ENCODE peak calls at places on chromosomes 11 and 22, in four cellular contexts. C is colonic mucosa, D is A673, V is body of pancreas. P is an unnamed sample.

GRCh38 chr11:120122921-120123683 is 14.8 kb downstream of the TRIM29 start:
- DNase-seq in V (no peak), C (no peak), D (no peak), P (no peak)

GRCh38 chr11:74532496-74533246 is 39.1 kb upstream of the LIPT2 start:
- DNase-seq in D (no peak), V (peak; percentile 30), C (peak; percentile 76), P (no peak)

GRCh38 chr11:29435421-29435820 is 581.4 kb downstream of the KCNA4 start:
- DNase-seq in C (no peak), D (no peak), V (no peak), P (no peak)

GRCh38 chr22:41917375-41917905 is 2.6 kb upstream of the SHISA8 start:
- DNase-seq in D (no peak), V (no peak), C (no peak), P (no peak)

GRCh38 chr11:62556872-62557631 is 10.4 kb upstream of the AHNAK start:
- DNase-seq in V (no peak), D (no peak), C (no peak), P (no peak)

GRCh38 chr11:109808569-109808968 is 284.6 kb upstream of the ZC3H12C start:
- DNase-seq in D (peak; percentile 26), C (no peak), V (no peak), P (no peak)

GRCh38 chr11:71305451-71306125 is 53.2 kb upstream of the SHANK2 start:
- DNase-seq in V (no peak), C (peak; percentile 13), D (no peak), P (no peak)

GRCh38 chr11:75780888-75781287 is 12.3 kb downstream of the DGAT2 start:
- DNase-seq in D (no peak), C (no peak), V (no peak), P (no peak)

GRCh38 chr11:27317751-27318150 is 45.3 kb downstream of the CCDC34 start:
- DNase-seq in V (no peak), D (peak; percentile 81), C (no peak), P (no peak)

GRCh38 chr11:19216709-19217374 is 15.1 kb upstream of the CSRP3 start:
- DNase-seq in D (no peak), C (no peak), V (no peak), P (no peak)

GRCh38 chr11:95652002-95652472 is 137.5 kb downstream of the FAM76B start:
- DNase-seq in C (no peak), D (no peak), V (no peak), P (no peak)

GRCh38 chr11:18365736-18366135 is 28.6 kb upstream of the LDHA start:
- DNase-seq in C (no peak), V (no peak), D (peak; percentile 31), P (no peak)

GRCh38 chr11:117462183-117462574 is 134.5 kb downstream of the CEP164 start:
- DNase-seq in C (no peak), V (no peak), D (no peak), P (no peak)

GRCh38 chr11:122743949-122744876 is 88.7 kb downstream of the UBASH3B start:
- DNase-seq in V (no peak), D (no peak), C (peak; percentile 44), P (peak; percentile 64)

GRCh38 chr11:119671048-119671447 is 58.0 kb downstream of the NECTIN1 start:
- DNase-seq in D (no peak), C (peak; percentile 45), V (peak; percentile 69), P (no peak)

GRCh38 chr11:134558258-134558835 is 146.3 kb upstream of the B3GAT1 start:
- DNase-seq in D (no peak), V (no peak), C (no peak), P (no peak)

GRCh38 chr11:74024630-74025029 is 15.7 kb upstream of the UCP3 start:
- DNase-seq in C (peak; percentile 31), D (no peak), V (no peak), P (no peak)

GRCh38 chr11:75659836-75660235 is 9.0 kb downstream of the MAP6 start:
- DNase-seq in D (no peak), C (no peak), V (no peak), P (no peak)

GRCh38 chr11:8092587-8093424 is 11.8 kb downstream of the TUB start:
- DNase-seq in V (peak; percentile 76), D (peak; percentile 78), C (peak; percentile 80), P (no peak)

GRCh38 chr22:22069450-22070370 is 87.1 kb upstream of the TOP3B start:
- DNase-seq in V (no peak), C (no peak), D (no peak), P (no peak)

GRCh38 chr11:72069787-72070251 is 10.5 kb downstream of the NUMA1 start:
- DNase-seq in C (peak; percentile 87), V (peak; percentile 88), D (no peak), P (peak; percentile 25)

GRCh38 chr11:82927264-82927880 is 25.8 kb downstream of the DDIAS start:
- DNase-seq in C (peak; percentile 42), V (peak; percentile 25), D (peak; percentile 74), P (no peak)

GRCh38 chr11:60951611-60951908 is 416 bp downstream of the SLC15A3 start:
- DNase-seq in V (no peak), C (no peak), D (no peak), P (no peak)

GRCh38 chr22:46077669-46078099 is 72.6 kb upstream of the PPARA start:
- DNase-seq in V (peak; percentile 20), D (peak; percentile 52), C (no peak), P (no peak)

GRCh38 chr11:119065369-119065768 is 2.2 kb upstream of the VPS11 start:
- DNase-seq in C (no peak), V (no peak), D (peak; percentile 70), P (no peak)

GRCh38 chr11:134275534-134276395 is at the start of gene GLB1L3:
- DNase-seq in V (peak; percentile 27), D (peak; percentile 65), C (no peak), P (peak; percentile 68)

GRCh38 chr11:8099291-8099899 is 18.4 kb downstream of the TUB start:
- DNase-seq in D (peak; percentile 71), V (peak; percentile 75), C (peak; percentile 84), P (no peak)

GRCh38 chr11:61149624-61150615 is 11.3 kb downstream of the VPS37C start:
- DNase-seq in V (peak; percentile 57), D (no peak), C (no peak), P (no peak)

GRCh38 chr11:84721561-84721961 is 905.6 kb downstream of the DLG2 start:
- DNase-seq in C (peak; percentile 17), D (no peak), V (peak; percentile 13), P (no peak)

GRCh38 chr11:13338437-13339069 is 61.0 kb downstream of the BMAL1 start:
- DNase-seq in C (no peak), D (peak; percentile 36), V (no peak), P (no peak)

GRCh38 chr11:127451852-127452251 is 451.3 kb upstream of the KIRREL3 start:
- DNase-seq in V (no peak), C (no peak), D (no peak), P (no peak)

GRCh38 chr22:27835446-27835845 is 33.9 kb upstream of the MN1 start:
- DNase-seq in C (no peak), V (no peak), D (no peak), P (no peak)

GRCh38 chr22:31177420-31178162 is 17.6 kb downstream of the RNF185 start:
- DNase-seq in V (no peak), C (no peak), D (no peak), P (no peak)

GRCh38 chr11:105000797-105001196 is 22.2 kb downstream of the CASP5 start:
- DNase-seq in V (no peak), C (no peak), D (peak; percentile 40), P (no peak)

GRCh38 chr22:26066534-26066933 is 102.7 kb upstream of the SEZ6L start:
- DNase-seq in D (peak; percentile 59), V (no peak), C (no peak), P (no peak)

GRCh38 chr22:39570226-39570625 is 327 bp upstream of the CACNA1I start:
- DNase-seq in C (no peak), V (no peak), D (peak; percentile 51), P (no peak)

GRCh38 chr22:39570665-39571064 is at the start of gene CACNA1I:
- DNase-seq in V (no peak), D (no peak), C (no peak), P (no peak)

GRCh38 chr22:39568278-39568981 is 2.1 kb upstream of the CACNA1I start:
- DNase-seq in D (no peak), V (no peak), C (no peak), P (no peak)

GRCh38 chr22:39569066-39569465 is 1.5 kb upstream of the CACNA1I start:
- DNase-seq in C (no peak), D (no peak), V (no peak), P (no peak)

DNA sequence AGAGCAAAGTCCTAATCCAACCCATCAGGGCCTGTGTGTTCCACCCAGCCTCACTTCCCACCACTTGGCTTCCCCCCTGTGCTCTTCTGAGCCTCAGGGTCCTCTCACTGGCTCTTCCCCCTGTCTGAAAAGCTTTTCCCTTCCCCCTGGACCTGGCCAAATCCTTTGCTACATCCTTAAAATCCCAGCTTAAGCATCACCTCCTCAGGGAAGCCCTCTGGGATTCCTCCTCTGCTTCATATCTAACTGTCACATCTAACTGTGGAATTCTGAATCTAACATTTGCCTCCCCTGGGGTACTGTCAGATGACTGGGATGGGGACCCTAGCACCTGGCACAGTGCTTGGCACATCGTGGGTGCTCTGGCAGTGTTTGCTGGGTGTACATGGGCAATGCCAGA is 985 bp downstream of the CACNA1I start:
- DNase-seq in V (no peak), D (no peak), C (no peak), P (no peak)
- H3K4me3 ChIP-seq in V (no peak overlapping the region), D (no peak overlapping the region), C (no peak overlapping the region), P (no peak overlapping the region)

GRCh38 chr11:10374386-10374785 is 69.5 kb downstream of the ADM start:
- DNase-seq in C (no peak), D (no peak), V (no peak), P (no peak)
- H3K4me3 ChIP-seq in C (no peak overlapping the region), D (no peak overlapping the region), V (no peak overlapping the region), P (no peak overlapping the region)

DNA sequence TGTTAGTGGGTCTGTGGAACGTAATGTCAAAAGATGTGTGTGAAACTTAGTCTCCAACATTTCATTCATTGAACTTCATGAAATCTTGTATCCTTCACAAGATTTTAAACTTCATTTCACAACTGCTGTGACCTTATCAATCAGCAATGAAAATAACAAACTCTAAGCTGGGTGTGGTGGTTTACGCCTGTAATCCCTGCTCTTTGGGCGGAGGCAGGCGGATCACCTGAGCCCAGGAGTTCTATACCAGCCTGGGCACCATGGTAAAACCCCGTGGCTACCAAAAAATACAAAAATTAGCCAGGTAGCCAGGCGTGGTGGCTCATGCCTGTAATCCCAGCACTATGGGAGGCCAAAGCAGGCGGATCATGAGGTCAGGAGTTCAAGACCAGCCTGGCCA is 5.1 kb downstream of the CHKA start:
- DNase-seq in D (no peak), V (no peak), C (peak; percentile 57), P (no peak)
- H3K4me3 ChIP-seq in D (no peak overlapping the region), V (no peak overlapping the region), C (no peak overlapping the region), P (no peak overlapping the region)

DNA sequence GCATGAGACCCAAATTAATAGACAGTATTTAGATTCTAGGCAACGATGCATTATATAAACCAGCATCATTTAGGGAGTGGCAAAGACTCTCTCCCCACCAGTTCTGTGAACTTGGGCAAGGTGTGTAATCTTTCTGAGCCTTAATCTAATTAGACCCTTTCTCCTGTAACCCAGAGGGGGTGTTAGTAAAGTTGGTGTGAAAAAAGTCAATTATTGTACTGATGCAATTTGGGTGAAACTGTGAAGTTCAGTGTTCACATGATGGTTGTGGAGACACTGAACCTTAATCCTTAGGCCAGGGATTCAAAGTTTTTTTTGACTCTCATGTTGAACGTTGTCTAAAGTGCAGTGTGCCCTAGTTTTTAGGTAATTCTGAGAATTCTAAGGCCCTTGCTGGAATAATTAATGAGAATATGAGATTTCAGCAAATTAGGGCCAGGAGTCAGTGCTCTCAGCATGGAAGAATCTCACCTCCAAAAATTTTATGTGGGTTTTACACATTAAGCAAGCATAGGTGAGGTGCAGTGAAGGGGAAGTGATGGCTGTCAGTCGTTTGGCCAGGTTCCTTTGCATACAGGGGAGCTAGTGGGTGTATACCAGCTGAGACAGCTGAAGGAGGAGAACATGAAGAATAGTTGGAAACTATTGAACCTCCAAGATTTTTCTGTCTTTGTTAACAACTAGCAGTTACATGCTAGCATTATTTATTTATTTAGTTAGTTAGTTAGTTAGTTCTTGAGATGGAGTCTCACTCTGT is 94.2 kb downstream of the PTPRJ start:
- DNase-seq in V (no peak), D (no peak), C (no peak), P (no peak)
- H3K4me3 ChIP-seq in V (no peak overlapping the region), D (no peak overlapping the region), C (no peak overlapping the region), P (no peak overlapping the region)

P was measured in GM06990.